ENCODE peak calls at places on chromosome 13, in eight cellular contexts. U, C, P, L, N, O, E and S are unnamed samples.

GRCh38 chr13:97978661-97979450 is 25.4 kb downstream of the IPO5 start:
- DNase-seq in U (no peak), C (no peak), P (peak), L (peak), N (no peak), O (peak), E (peak), S (no peak)

GRCh38 chr13:32147193-32147592 is 115.6 kb downstream of the FRY start:
- DNase-seq in U (no peak), C (no peak), P (no peak), L (no peak), N (no peak), O (no peak), E (no peak), S (no peak)

GRCh38 chr13:108609353-108609752 is 20.1 kb upstream of the MYO16 start:
- DNase-seq in U (no peak), C (peak), P (peak), L (peak), N (no peak), O (no peak), E (peak), S (no peak)

GRCh38 chr13:85362980-85363379 is 436.2 kb downstream of the SLITRK6 start:
- DNase-seq in U (no peak), C (no peak), P (no peak), L (no peak), N (no peak), O (no peak), E (no peak), S (no peak)

GRCh38 chr13:111948281-111948680 is 118.7 kb upstream of the SOX1 start:
- DNase-seq in U (no peak), C (no peak), P (no peak), L (no peak), N (no peak), O (no peak), E (no peak), S (no peak)

GRCh38 chr13:90258129-90258528 is 1089.4 kb upstream of the MIR17HG start:
- DNase-seq in U (no peak), C (no peak), P (no peak), L (no peak), N (no peak), O (no peak), E (no peak), S (no peak)

GRCh38 chr13:91588541-91588940 is 190.1 kb downstream of the GPC5 start:
- DNase-seq in U (no peak), C (no peak), P (no peak), L (no peak), N (no peak), O (no peak), E (no peak), S (no peak)

GRCh38 chr13:50123002-50123401 is 107.8 kb downstream of the KCNRG start:
- DNase-seq in U (no peak), C (no peak), P (no peak), L (no peak), N (no peak), O (no peak), E (no peak), S (no peak)

GRCh38 chr13:36973009-36973408 is 26.1 kb downstream of the ALG5 start:
- DNase-seq in U (no peak), C (no peak), P (no peak), L (no peak), N (no peak), O (no peak), E (no peak), S (no peak)

GRCh38 chr13:40345654-40346372 is 320.6 kb downstream of the FOXO1 start:
- DNase-seq in U (no peak), C (no peak), P (no peak), L (no peak), N (no peak), O (no peak), E (peak), S (no peak)

GRCh38 chr13:93945621-93946020 is 533.9 kb downstream of the DCT start:
- DNase-seq in U (no peak), C (no peak), P (no peak), L (no peak), N (no peak), O (no peak), E (no peak), S (no peak)

GRCh38 chr13:40230833-40231266 is 435.6 kb downstream of the FOXO1 start:
- DNase-seq in U (no peak), C (no peak), P (peak), L (peak), N (no peak), O (no peak), E (no peak), S (no peak)

GRCh38 chr13:104773775-104774174 is 1707.6 kb upstream of the SLC10A2 start:
- DNase-seq in U (peak), C (peak), P (peak), L (peak), N (no peak), O (peak), E (peak), S (no peak)

GRCh38 chr13:107835339-107836018 is 379.9 kb downstream of the LIG4 start:
- DNase-seq in U (no peak), C (no peak), P (peak), L (peak), N (no peak), O (no peak), E (no peak), S (no peak)

GRCh38 chr13:90824027-90824426 is 523.5 kb upstream of the MIR17HG start:
- DNase-seq in U (no peak), C (no peak), P (no peak), L (peak), N (no peak), O (no peak), E (no peak), S (no peak)

GRCh38 chr13:43963726-43964125 is 84.0 kb downstream of the LACC1 start:
- DNase-seq in U (peak), C (peak), P (no peak), L (no peak), N (no peak), O (no peak), E (peak), S (no peak)

GRCh38 chr13:48401480-48401879 is 11.4 kb downstream of the LPAR6 start:
- DNase-seq in U (no peak), C (no peak), P (no peak), L (peak), N (no peak), O (no peak), E (no peak), S (no peak)

GRCh38 chr13:99356216-99357089 is 49.3 kb upstream of the GPR183 start:
- DNase-seq in U (peak), C (no peak), P (peak), L (peak), N (peak), O (no peak), E (no peak), S (no peak)

GRCh38 chr13:62846302-62846701 is 1430.7 kb upstream of the PCDH20 start:
- DNase-seq in U (no peak), C (no peak), P (peak), L (peak), N (no peak), O (no peak), E (no peak), S (no peak)

GRCh38 chr13:59734393-59734792 is 429.3 kb downstream of the DIAPH3 start:
- DNase-seq in U (peak), C (no peak), P (no peak), L (no peak), N (no peak), O (no peak), E (peak), S (no peak)

DNA sequence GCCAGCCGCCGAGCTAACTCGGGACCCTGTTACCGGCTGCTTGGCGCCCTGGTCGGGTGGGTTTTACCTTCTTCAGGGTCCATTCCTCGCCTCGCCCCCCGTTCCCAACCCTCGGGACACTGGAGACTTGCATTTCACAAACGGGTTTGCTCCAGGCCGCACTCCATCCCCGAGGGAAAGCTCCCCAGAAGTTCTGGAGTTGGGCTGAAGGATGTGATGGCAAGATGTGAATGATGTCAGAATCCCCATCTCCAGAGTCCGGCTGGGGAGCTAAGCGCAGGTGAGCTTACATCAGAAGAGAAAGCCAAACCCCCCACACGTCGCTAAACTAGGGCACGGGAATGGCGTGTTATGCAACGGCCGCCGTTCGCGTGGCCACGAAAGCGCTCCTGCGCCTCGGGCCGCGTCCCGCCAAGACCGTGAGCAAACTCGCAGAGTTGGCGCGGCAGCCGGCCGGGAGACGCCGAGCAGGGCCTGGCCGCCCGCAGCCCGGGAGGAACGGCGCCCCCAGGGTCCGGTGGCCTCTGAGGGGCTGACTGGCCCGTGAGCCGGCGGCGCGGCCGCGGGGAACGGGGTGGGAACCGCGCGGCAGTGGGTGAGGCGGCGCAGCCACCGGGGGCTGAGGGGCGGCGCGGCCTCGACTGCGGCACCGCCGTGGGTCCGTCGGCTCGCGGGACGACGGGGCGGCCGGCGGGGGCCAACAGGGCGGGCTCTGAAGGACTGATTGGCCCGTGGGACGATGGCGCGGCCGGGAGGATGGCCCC is 1.1 kb downstream of the LATS2 start:
- DNase-seq in U (no peak), C (peak), P (peak), L (peak), N (peak), O (no peak), E (peak), S (no peak)
- H3K27ac ChIP-seq in U (no peak), C (peak), P (peak), L (peak), N (peak), O (peak), E (peak), S (no peak)

DNA sequence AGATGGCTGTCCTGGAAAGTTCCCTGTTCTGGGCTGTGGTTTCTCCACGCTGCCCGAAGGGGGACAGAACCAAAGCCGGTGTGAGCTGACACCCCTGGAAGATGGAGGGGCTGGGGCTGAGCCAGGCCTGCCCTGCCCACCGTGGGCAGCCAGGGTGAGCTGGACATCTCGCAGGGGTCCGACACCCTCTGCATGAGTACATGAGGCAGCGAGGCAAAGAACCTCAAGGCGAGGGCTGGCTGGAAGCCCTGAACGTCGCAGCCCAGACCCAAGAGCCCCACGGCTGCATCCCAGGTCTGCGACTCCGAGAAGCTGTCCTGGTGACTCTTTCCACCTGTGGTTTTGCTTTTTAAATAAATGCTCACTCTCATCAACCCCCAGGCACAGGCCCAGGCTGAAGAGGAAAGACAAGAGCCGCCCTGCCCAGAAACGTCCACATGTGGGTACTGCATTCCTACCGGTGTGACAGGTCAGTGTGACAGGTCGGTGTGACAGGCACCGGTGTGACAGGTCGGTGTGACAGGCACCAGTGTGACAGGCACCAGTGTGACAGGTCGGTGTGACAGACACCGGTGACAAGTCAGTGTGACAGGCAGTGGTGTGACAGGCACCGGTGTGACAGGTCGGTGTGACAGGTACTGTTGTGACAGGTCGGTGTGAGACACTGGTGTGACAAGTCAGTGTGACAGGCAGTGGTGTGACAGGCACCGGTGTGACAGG is 30.6 kb downstream of the GAS6 start:
- DNase-seq in U (no peak), C (no peak), P (no peak), L (no peak), N (no peak), O (no peak), E (no peak), S (no peak)
- H3K27ac ChIP-seq in U (no peak), C (no peak), P (no peak), L (no peak), N (no peak), O (no peak), E (no peak), S (no peak)

DNA sequence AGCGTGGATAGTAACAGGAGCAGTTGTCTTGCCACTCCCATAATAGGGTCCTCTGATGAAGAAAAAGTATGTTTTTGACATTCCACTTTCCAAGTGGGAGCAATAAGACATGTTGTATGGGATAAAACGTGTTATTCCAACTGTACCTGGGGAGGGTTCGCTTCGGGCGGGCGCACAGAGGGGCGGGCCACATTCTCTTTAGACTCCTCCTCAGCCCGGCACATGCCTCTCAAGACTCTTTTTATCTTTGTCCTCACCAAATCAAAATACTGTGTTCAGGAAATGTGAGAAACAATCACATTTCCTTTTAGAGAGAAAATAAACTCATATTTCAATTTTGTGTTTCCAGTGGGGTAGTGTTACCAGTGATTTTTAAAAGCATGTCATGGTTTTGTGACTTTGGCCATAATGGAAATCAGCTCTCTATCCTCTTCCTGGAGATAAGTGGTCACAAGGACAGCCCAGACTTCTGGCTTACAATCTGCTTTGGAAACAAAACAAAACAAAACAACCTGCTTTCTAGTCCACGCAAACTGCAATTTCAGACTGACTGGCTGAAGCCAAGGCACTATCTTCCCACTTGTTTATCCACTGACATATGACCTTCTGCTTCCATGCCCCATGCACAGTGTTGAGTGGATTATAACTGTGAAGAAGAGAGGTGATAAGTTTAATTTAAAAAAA is 276.1 kb downstream of the NALCN start:
- DNase-seq in U (no peak), C (no peak), P (no peak), L (no peak), N (no peak), O (no peak), E (no peak), S (no peak)
- H3K27ac ChIP-seq in U (no peak), C (no peak), P (no peak), L (no peak), N (no peak), O (no peak), E (no peak), S (no peak)

DNA sequence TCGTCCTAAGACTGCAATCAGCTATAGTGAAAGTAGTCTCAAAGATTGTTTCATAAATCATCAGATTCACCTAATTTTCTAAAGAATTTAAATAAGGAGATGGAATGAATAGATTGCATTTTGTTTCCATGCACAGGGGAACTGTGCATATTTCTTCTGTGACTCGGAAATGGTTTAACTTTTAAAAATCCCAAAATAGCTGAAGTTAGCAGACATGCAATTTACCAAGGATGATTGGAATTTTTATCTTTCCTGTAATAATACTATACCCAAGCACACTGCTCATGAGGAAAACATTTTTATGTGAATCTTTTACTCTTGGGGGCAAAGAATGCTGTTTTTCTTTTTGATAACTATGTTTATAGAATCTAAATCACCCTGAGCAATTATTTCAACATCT is 15.0 kb upstream of the LMO7 start:
- DNase-seq in U (no peak), C (no peak), P (peak), L (peak), N (no peak), O (no peak), E (no peak), S (no peak)
- H3K27ac ChIP-seq in U (no peak), C (no peak), P (no peak), L (peak), N (no peak), O (no peak), E (no peak), S (no peak)

DNA sequence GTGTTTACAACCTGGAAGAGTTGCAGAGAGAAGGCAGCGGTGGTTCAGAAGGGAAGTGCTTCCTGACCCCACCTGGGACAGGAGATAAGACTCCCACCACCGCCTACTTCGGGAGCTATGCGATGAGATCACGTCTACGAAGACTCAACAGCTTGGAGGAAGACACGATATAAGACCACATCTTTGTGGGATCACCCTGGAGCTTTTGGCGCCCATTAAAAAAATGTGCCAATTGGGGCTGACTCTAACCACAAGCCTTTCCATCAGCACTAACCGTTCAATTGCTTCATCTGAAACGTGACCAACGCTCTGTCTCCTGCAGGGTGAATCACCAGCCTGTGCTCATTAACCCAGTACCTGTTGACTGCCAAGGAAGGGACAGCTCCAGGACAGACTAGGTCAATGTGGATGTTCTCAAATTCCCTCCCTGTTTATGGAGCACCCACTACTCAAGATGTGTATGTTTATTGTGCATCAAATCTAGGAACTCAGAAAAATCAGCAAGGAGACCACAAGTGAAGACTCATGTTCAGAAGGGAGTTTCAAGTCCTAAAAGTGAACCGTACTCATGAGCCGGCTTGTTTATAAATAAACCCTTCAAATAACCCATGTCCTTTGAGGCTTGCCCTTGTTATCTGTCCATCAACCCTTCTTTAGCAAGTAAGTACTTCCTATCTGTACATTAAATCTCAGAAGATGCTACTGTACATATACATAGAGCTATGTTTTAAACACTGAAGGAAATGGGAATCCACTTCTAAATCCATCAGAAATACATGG is 67.5 kb downstream of the LATS2 start:
- DNase-seq in U (no peak), C (no peak), P (peak), L (peak), N (no peak), O (no peak), E (no peak), S (no peak)
- H3K27ac ChIP-seq in U (no peak), C (no peak), P (no peak), L (peak), N (no peak), O (no peak), E (no peak), S (no peak)